ENCODE peak calls at places on chromosomes 4 and X, in five cellular contexts. X is cardiac fibroblast, Q is tibial nerve, B is A549, Y is AG04449. A is an unnamed sample.

GRCh38 chr4:33149658-33150057 is 2429.5 kb downstream of the PCDH7 start:
- DNase-seq in X (no peak), Y (no peak), Q (no peak), B (no peak), A (no peak)

GRCh38 chrX:71216446-71216845 is 6.6 kb upstream of the GJB1 start:
- DNase-seq in Y (no peak), Q (no peak), X (no peak), B (no peak), A (no peak)

GRCh38 chr4:106365613-106366012 is 3.0 kb downstream of the GIMD1 start:
- DNase-seq in Q (no peak), Y (peak; percentile 78), X (peak; percentile 85), B (peak; percentile 43), A (peak; percentile 82)

GRCh38 chr4:110184791-110185155 is 13.6 kb downstream of the ELOVL6 start:
- DNase-seq in X (no peak), Y (no peak), Q (no peak), B (no peak), A (no peak)

GRCh38 chr4:168514249-168514852 is 17.5 kb downstream of the PALLD start:
- DNase-seq in Y (no peak), X (peak; percentile 61), B (no peak), Q (no peak), A (no peak)

GRCh38 chr4:46386570-46386969 is 3.4 kb downstream of the GABRA2 start:
- DNase-seq in X (no peak), B (no peak), Q (no peak), Y (no peak), A (no peak)

GRCh38 chrX:109270580-109271484 is 211.1 kb downstream of the GUCY2F start:
- DNase-seq in Q (no peak), X (peak; percentile 39), B (no peak), Y (peak; percentile 2), A (no peak)

GRCh38 chr4:112747035-112747434 is 110.1 kb downstream of the LARP7 start:
- DNase-seq in Y (no peak), Q (no peak), X (no peak), B (no peak), A (no peak)

GRCh38 chr4:75895744-75896314 is 6.4 kb downstream of the PPEF2 start:
- DNase-seq in Q (no peak), X (peak; percentile 36), Y (no peak), B (peak; percentile 27), A (no peak)

GRCh38 chrX:97315939-97316338 is 432.2 kb downstream of the RPA4 start:
- DNase-seq in X (no peak), B (peak; percentile 44), Y (no peak), Q (no peak), A (no peak)

GRCh38 chrX:151178746-151179145 is 2.4 kb downstream of the GPR50 start:
- DNase-seq in B (no peak), X (no peak), Y (no peak), Q (no peak), A (no peak)

GRCh38 chr4:23113104-23113503 is 420.4 kb downstream of the GBA3 start:
- DNase-seq in X (no peak), Y (no peak), B (no peak), Q (no peak), A (no peak)

GRCh38 chr4:42151568-42152506 is 618 bp downstream of the BEND4 start:
- DNase-seq in X (no peak), Y (no peak), Q (no peak), B (no peak), A (no peak)

GRCh38 chrX:132591719-132592275 is 103.0 kb upstream of the MBNL3 start:
- DNase-seq in X (no peak), Y (no peak), B (no peak), Q (no peak), A (no peak)

GRCh38 chr4:136873555-136873954 is 658.7 kb downstream of the PCDH18 start:
- DNase-seq in X (no peak), Y (no peak), B (no peak), Q (no peak), A (no peak)

GRCh38 chrX:19991350-19991718 is 473 bp upstream of the BCLAF3 start:
- DNase-seq in X (no peak), Q (no peak), B (no peak), Y (no peak), A (no peak)

GRCh38 chrX:446243-446642 is 59.5 kb upstream of the PPP2R3B start:
- DNase-seq in Q (no peak), Y (no peak), B (no peak), X (no peak), A (no peak)
- H3K4me3 ChIP-seq in Q (no peak overlapping the region), Y (no peak overlapping the region), B (no peak overlapping the region), X (no peak overlapping the region), A (no peak overlapping the region)

GRCh38 chrX:67543818-67544217 is at the start of gene AR:
- DNase-seq in X (peak; percentile 57), B (peak; percentile 74), Y (no peak), Q (peak; percentile 35), A (no peak)
- TF ChIP-seq CTCF in X (no peak), B (no peak), Y (no peak), Q (no peak), A (no peak)

GRCh38 chr4:48015216-48015615 is 1.3 kb downstream of the CNGA1 start:
- DNase-seq in Y (no peak), B (no peak), Q (no peak), X (no peak), A (no peak)

GRCh38 chr4:48018112-48018511 is 1.5 kb downstream of the NIPAL1 start:
- DNase-seq in B (no peak), X (no peak), Q (no peak), Y (no peak), A (no peak)

GRCh38 chr4:48016141-48017107 is at the start of the genes CNGA1 and NIPAL1:
- DNase-seq in X (peak; percentile 65), Q (peak; percentile 35), B (peak; percentile 53), Y (no peak), A (no peak)

GRCh38 chr4:48017108-48017527 is 546 bp downstream of the NIPAL1 start:
- DNase-seq in B (peak; percentile 20), Y (no peak), X (peak; percentile 64), Q (no peak), A (no peak)

DNA sequence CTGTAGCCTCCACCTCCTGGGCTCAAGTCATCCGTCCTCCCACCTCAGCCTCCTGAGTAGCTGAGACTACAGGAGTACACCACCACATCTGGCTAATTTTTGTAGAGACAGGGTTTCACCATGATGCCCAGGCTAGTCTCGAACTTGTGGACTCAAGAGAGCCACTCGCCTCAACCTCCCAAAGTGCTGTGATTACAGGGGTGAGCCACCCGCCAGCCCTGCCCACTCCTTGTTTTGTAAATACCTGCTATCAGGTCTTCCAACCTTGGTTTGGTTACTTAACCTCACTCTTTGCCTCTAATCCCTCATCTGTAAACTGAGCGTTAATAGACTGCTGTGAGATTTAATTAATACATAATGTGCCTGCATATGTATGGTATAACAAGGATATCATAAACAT is 803 bp downstream of the CNGA1 start:
- DNase-seq in X (no peak), Y (no peak), B (no peak), Q (no peak), A (no peak)
- H3K4me3 ChIP-seq in X (no peak overlapping the region), Y (no peak overlapping the region), B (peak overlapping the region; percentile 74), Q (no peak overlapping the region), A (no peak overlapping the region)

GRCh38 chrX:47539860-47540259 is 21.1 kb upstream of the ARAF start:
- DNase-seq in X (no peak), Y (no peak), Q (no peak), B (no peak), A (no peak)

GRCh38 chrX:47543496-47543895 is 17.5 kb upstream of the ARAF start:
- DNase-seq in Y (no peak), B (no peak), Q (no peak), X (no peak), A (no peak)

GRCh38 chrX:47540754-47541538 is 20.1 kb upstream of the ARAF start:
- DNase-seq in Y (peak; percentile 59), B (peak; percentile 91), Q (peak; percentile 48), X (peak; percentile 94), A (peak; percentile 76)
- TF ChIP-seq CTCF in Y (peak; percentile 37), B (peak; percentile 54), Q (peak; percentile 69), X (peak; percentile 55), A (peak; percentile 62)

DNA sequence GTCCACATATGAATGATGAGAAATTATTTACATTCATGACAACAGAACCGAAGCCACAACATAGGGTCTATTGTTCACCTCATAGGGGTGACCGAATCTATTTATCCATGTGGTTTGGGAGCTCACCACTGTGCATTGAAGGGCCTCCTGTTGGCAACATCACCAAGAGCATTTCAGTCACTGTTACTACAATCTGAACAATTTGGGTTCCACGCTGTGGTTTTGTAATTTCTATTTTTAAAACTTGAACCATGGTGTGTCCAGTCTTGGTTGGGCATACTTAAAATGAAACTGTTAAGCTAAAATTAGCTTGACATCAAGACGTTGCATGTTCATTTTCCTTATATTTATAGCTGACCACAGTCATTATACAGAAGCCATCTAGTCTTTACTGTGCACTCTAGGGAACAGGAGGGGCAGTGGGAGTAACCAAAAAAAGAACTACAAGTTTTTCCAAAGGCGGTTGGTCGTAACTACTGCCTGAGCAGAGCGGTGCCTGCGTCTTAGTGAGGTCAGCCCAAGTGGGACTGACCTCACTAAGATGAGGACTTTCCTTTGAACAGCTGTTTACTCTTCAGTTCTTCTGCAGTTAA is 192.1 kb downstream of the SPRY1 start:
- DNase-seq in Y (no peak), X (peak; percentile 36), Q (no peak), B (peak; percentile 44), A (peak; percentile 47)
- H3K4me3 ChIP-seq in Y (no peak overlapping the region), X (no peak overlapping the region), Q (no peak overlapping the region), B (peak overlapping the region; percentile 15), A (no peak overlapping the region)

DNA sequence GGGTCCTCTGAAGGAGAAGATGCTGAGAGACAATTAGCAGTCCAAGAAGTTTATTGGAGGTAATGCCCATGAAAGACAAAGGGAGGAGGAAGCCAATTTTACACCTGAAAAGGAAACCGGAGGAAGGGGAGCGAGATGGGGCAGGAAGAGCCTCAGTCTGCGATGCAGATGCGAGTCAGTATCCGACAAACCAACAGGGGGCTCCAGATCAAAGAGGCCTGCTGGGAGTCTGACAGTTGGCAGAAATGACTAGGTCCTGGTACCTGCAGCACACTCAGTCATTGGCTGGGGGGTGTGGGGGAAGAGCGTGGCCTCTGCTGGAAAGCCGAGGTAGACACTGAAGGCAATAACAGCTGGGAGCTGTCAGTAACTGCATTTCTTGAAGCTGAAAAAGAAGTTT is 231.1 kb upstream of the CENPE start:
- DNase-seq in B (peak; percentile 12), Y (no peak), X (no peak), Q (no peak), A (no peak)
- TF ChIP-seq CTCF in B (no peak), Y (no peak), X (no peak), Q (no peak), A (no peak)